ENCODE peak calls at places on chromosomes 13 and 19, in eight cellular contexts. One of them, this sample, is unnamed.

GRCh38 chr19:51994048-51994644 is 7.5 kb upstream of the ZNF350 start:
- DNase-seq in NCI-H2171 treated with DMSO at 0.1 percent for 48 hours: no peak
- DNase-seq in ELR: no peak
- DNase-seq in NCI-H2107: no peak
- DNase-seq in NCI-H460: no peak
- DNase-seq in C1 segment of cervical spinal cord: no peak
- DNase-seq in NCI-H1436: no peak
- DNase-seq in M059J: no peak
- DNase-seq in this sample: no peak

GRCh38 chr19:39031368-39032163 is 783 bp downstream of the FBXO27 start:
- DNase-seq in NCI-H2171 treated with DMSO at 0.1 percent for 48 hours: peak; percentile 98
- DNase-seq in C1 segment of cervical spinal cord: peak; percentile 83
- DNase-seq in NCI-H2107: no peak
- DNase-seq in NCI-H1436: peak; percentile 74
- DNase-seq in ELR: peak; percentile 86
- DNase-seq in M059J: peak; percentile 95
- DNase-seq in NCI-H460: peak; percentile 72
- DNase-seq in this sample: peak; percentile 34

GRCh38 chr13:75986818-75987217 is 350.7 kb downstream of the LMO7 start:
- DNase-seq in NCI-H460: no peak
- DNase-seq in NCI-H1436: no peak
- DNase-seq in C1 segment of cervical spinal cord: no peak
- DNase-seq in NCI-H2171 treated with DMSO at 0.1 percent for 48 hours: peak; percentile 8
- DNase-seq in NCI-H2107: no peak
- DNase-seq in ELR: no peak
- DNase-seq in M059J: no peak
- DNase-seq in this sample: no peak

GRCh38 chr19:3857449-3858003 is 11.3 kb downstream of the ZFR2 start:
- DNase-seq in NCI-H2107: peak; percentile 29
- DNase-seq in NCI-H2171 treated with DMSO at 0.1 percent for 48 hours: peak; percentile 71
- DNase-seq in C1 segment of cervical spinal cord: no peak
- DNase-seq in ELR: no peak
- DNase-seq in NCI-H460: no peak
- DNase-seq in M059J: no peak
- DNase-seq in NCI-H1436: peak; percentile 61
- DNase-seq in this sample: no peak

GRCh38 chr19:21482863-21483276 is 22.5 kb upstream of the ZNF429 start:
- DNase-seq in NCI-H2171 treated with DMSO at 0.1 percent for 48 hours: no peak
- DNase-seq in NCI-H460: no peak
- DNase-seq in NCI-H2107: peak; percentile 1
- DNase-seq in M059J: no peak
- DNase-seq in ELR: peak; percentile 13
- DNase-seq in NCI-H1436: no peak
- DNase-seq in C1 segment of cervical spinal cord: peak; percentile 1
- DNase-seq in this sample: peak; percentile 26

GRCh38 chr13:31172001-31172400 is 10.3 kb upstream of the HSPH1 start:
- DNase-seq in NCI-H1436: no peak
- DNase-seq in C1 segment of cervical spinal cord: no peak
- DNase-seq in M059J: peak; percentile 55
- DNase-seq in NCI-H460: no peak
- DNase-seq in NCI-H2171 treated with DMSO at 0.1 percent for 48 hours: no peak
- DNase-seq in ELR: peak; percentile 67
- DNase-seq in NCI-H2107: no peak
- DNase-seq in this sample: no peak

GRCh38 chr19:5083547-5083965 is 114.6 kb downstream of the KDM4B start:
- DNase-seq in ELR: no peak
- DNase-seq in M059J: no peak
- DNase-seq in C1 segment of cervical spinal cord: peak; percentile 6
- DNase-seq in NCI-H2171 treated with DMSO at 0.1 percent for 48 hours: no peak
- DNase-seq in NCI-H2107: no peak
- DNase-seq in NCI-H460: no peak
- DNase-seq in NCI-H1436: no peak
- DNase-seq in this sample: no peak

GRCh38 chr19:8305798-8306197 is 2.4 kb downstream of the CD320 start:
- DNase-seq in NCI-H2171 treated with DMSO at 0.1 percent for 48 hours: no peak
- DNase-seq in C1 segment of cervical spinal cord: no peak
- DNase-seq in NCI-H2107: no peak
- DNase-seq in ELR: no peak
- DNase-seq in NCI-H460: no peak
- DNase-seq in M059J: no peak
- DNase-seq in NCI-H1436: no peak
- DNase-seq in this sample: no peak